ENCODE peak calls at places on chromosomes 1 and 21, in seven cellular contexts. J is RPMI8226; Q is activated T-cell treated with anti-CD3 and anti-CD28 coated beads, Interleukin-2, amount 50 U/mL, for 72 hours; S is thoracic aorta; U is skeletal muscle cell; A is substantia nigra; B is Daoy. O is an unnamed sample.

GRCh38 chr1:244391761-244392160 is 59.9 kb downstream of the ADSS2 start:
- DNase-seq in A (no peak), U (no peak), J (no peak), S (no peak), Q (no peak), B (peak), O (no peak)

GRCh38 chr21:40019076-40019475 is 151.8 kb downstream of the PCP4 start:
- DNase-seq in S (no peak), B (no peak), Q (no peak), U (no peak), J (no peak), A (no peak), O (no peak)

GRCh38 chr1:97551113-97551512 is 369.7 kb downstream of the DPYD start:
- DNase-seq in B (no peak), J (no peak), U (no peak), A (no peak), Q (no peak), S (no peak), O (no peak)

GRCh38 chr1:182996816-182997215 is 26.4 kb upstream of the LAMC1 start:
- DNase-seq in Q (no peak), B (no peak), U (no peak), A (no peak), J (no peak), S (no peak), O (no peak)

GRCh38 chr1:47809301-47810084 is 187.7 kb downstream of the TRABD2B start:
- DNase-seq in J (no peak), U (no peak), S (no peak), B (peak), A (no peak), Q (no peak), O (no peak)

GRCh38 chr1:169368406-169368769 is 393 bp downstream of the BLZF1 start:
- DNase-seq in U (no peak), B (no peak), Q (peak), A (no peak), S (no peak), J (peak), O (no peak)

GRCh38 chr1:35544976-35545375 is 12.2 kb downstream of the KIAA0319L start:
- DNase-seq in A (peak), U (no peak), S (no peak), J (peak), B (peak), Q (peak), O (no peak)

GRCh38 chr1:34412597-34413392 is 236.1 kb downstream of the C1orf94 start:
- DNase-seq in Q (no peak), S (no peak), U (no peak), J (no peak), B (no peak), A (no peak), O (no peak)

GRCh38 chr1:234926574-234927311 is 201.9 kb downstream of the TOMM20 start:
- DNase-seq in J (peak), Q (peak), B (no peak), S (no peak), A (no peak), U (no peak), O (no peak)

GRCh38 chr1:39395357-39395831 is 96.0 kb upstream of the BMP8A start:
- DNase-seq in A (no peak), J (peak), B (peak), U (peak), S (no peak), Q (no peak), O (no peak)

GRCh38 chr1:116755036-116755435 is 806 bp downstream of the CD2 start:
- DNase-seq in B (no peak), U (no peak), Q (no peak), S (no peak), J (no peak), A (no peak), O (no peak)

GRCh38 chr1:236677641-236678235 is 8.6 kb upstream of the ACTN2 start:
- DNase-seq in U (no peak), A (no peak), B (no peak), S (no peak), Q (no peak), J (no peak), O (no peak)

GRCh38 chr1:16491056-16491675 is 22.9 kb downstream of the RNU1-1 start:
- DNase-seq in B (no peak), U (no peak), J (no peak), Q (no peak), A (no peak), S (no peak), O (no peak)

GRCh38 chr21:45438391-45439145 is 33.6 kb downstream of the COL18A1 start:
- DNase-seq in U (no peak), S (no peak), J (no peak), Q (no peak), B (no peak), A (no peak), O (no peak)

GRCh38 chr1:109933856-109934711 is 23.4 kb downstream of the CSF1 start:
- DNase-seq in A (no peak), U (peak), S (no peak), Q (peak), J (no peak), B (peak), O (no peak)

GRCh38 chr21:28636988-28637691 is 355.5 kb downstream of the LTN1 start:
- DNase-seq in A (no peak), Q (peak), S (no peak), B (peak), U (peak), J (no peak), O (no peak)

GRCh38 chr1:107250169-107250568 is 109.3 kb downstream of the NTNG1 start:
- DNase-seq in B (peak), J (no peak), Q (no peak), S (no peak), U (no peak), A (no peak), O (no peak)

GRCh38 chr1:67626495-67627235 is 58.3 kb upstream of the GADD45A start:
- DNase-seq in A (no peak), S (no peak), J (no peak), Q (no peak), U (peak), B (peak), O (no peak)

GRCh38 chr1:112808861-112809684 is 93.9 kb upstream of the PPM1J start:
- DNase-seq in A (peak), Q (peak), U (peak), B (peak), S (no peak), J (peak), O (peak)

GRCh38 chr1:206465951-206466350 is 4.3 kb upstream of the IKBKE start:
- DNase-seq in B (no peak), J (no peak), Q (no peak), A (no peak), U (no peak), S (no peak), O (no peak)

GRCh38 chr1:181594553-181594952 is 111.2 kb downstream of the CACNA1E start:
- DNase-seq in U (no peak), B (no peak), S (no peak), A (no peak), J (no peak), Q (no peak), O (no peak)

GRCh38 chr21:41804381-41804780 is 37.5 kb upstream of the RIPK4 start:
- DNase-seq in J (no peak), Q (no peak), B (no peak), S (no peak), U (no peak), A (no peak), O (no peak)

GRCh38 chr1:32014199-32014936 is 700 bp downstream of the KHDRBS1 start:
- DNase-seq in S (peak), J (peak), Q (peak), A (peak), U (no peak), B (peak), O (peak)

GRCh38 chr1:147837129-147837776 is 65.3 kb upstream of the GJA8 start:
- DNase-seq in U (no peak), S (no peak), Q (no peak), J (no peak), B (no peak), A (no peak), O (no peak)

GRCh38 chr1:164999135-164999534 is 357.4 kb downstream of the LMX1A start:
- DNase-seq in Q (no peak), U (no peak), B (peak), J (no peak), A (no peak), S (no peak), O (no peak)